ENCODE peak calls at places on chromosomes 4 and X, in nine cellular contexts. Y is PC-3, T is ELF-1, E is iPS-NIHi11, W is endodermal cell, J is fibroblast of the aortic adventitia, K is pulmonary artery endothelial cell, L is germinal center, M is NCI-H460. R is an unnamed sample.

GRCh38 chr4:128558896-128559669 is 250.4 kb upstream of the JADE1 start:
- DNase-seq in Y (no peak), T (no peak), E (no peak), W (no peak), J (peak; percentile 84), K (no peak), L (no peak), M (no peak), R (no peak)

GRCh38 chr4:7974425-7974824 is 34.8 kb upstream of the AFAP1 start:
- DNase-seq in Y (no peak), T (no peak), E (no peak), W (no peak), J (no peak), K (no peak), L (no peak), M (no peak), R (no peak)

GRCh38 chr4:123477804-123478209 is 81.2 kb downstream of the SPRY1 start:
- DNase-seq in Y (no peak), T (no peak), E (no peak), W (no peak), J (peak; percentile 47), K (no peak), L (no peak), M (no peak), R (no peak)

GRCh38 chr4:173130671-173131070 is 37.9 kb upstream of the GALNT7 start:
- DNase-seq in Y (no peak), T (no peak), E (no peak), W (no peak), J (no peak), K (no peak), L (no peak), M (no peak), R (no peak)

GRCh38 chr4:73801692-73802091 is 34.8 kb upstream of the CXCL6 start:
- DNase-seq in Y (peak; percentile 34), T (no peak), E (no peak), W (no peak), J (no peak), K (no peak), L (no peak), M (no peak), R (no peak)

GRCh38 chrX:71664889-71665491 is 2.4 kb upstream of the LOC101059915 start:
- DNase-seq in Y (no peak), T (peak; percentile 61), E (no peak), W (no peak), J (peak; percentile 8), K (no peak), L (no peak), M (no peak), R (no peak)

GRCh38 chr4:75058486-75058885 is 125.6 kb downstream of the PARM1 start:
- DNase-seq in Y (no peak), T (no peak), E (no peak), W (no peak), J (no peak), K (no peak), L (no peak), M (no peak), R (no peak)

GRCh38 chr4:163161536-163162205 is 5.0 kb downstream of the NAF1 start:
- DNase-seq in Y (peak; percentile 16), T (no peak), E (no peak), W (no peak), J (peak; percentile 57), K (peak; percentile 30), L (no peak), M (no peak), R (no peak)

GRCh38 chr4:56106755-56107154 is 158.0 kb downstream of the CEP135 start:
- DNase-seq in Y (no peak), T (no peak), E (no peak), W (no peak), J (no peak), K (no peak), L (no peak), M (no peak), R (no peak)

GRCh38 chr4:80192937-80193336 is 4.4 kb upstream of the PRDM8 start:
- DNase-seq in Y (peak; percentile 68), T (no peak), E (no peak), W (no peak), J (peak; percentile 85), K (no peak), L (no peak), M (no peak), R (no peak)

GRCh38 chr4:122744229-122744628 is 11.7 kb downstream of the BBS12 start:
- DNase-seq in Y (no peak), T (no peak), E (no peak), W (no peak), J (peak; percentile 82), K (no peak), L (no peak), M (no peak), R (no peak)

GRCh38 chr4:42216569-42216968 is 64.1 kb upstream of the BEND4 start:
- DNase-seq in Y (peak; percentile 26), T (no peak), E (no peak), W (no peak), J (no peak), K (no peak), L (no peak), M (no peak), R (no peak)

GRCh38 chr4:189261475-189261874 is 679.2 kb upstream of the FRG1 start:
- DNase-seq in Y (no peak), T (no peak), E (no peak), W (no peak), J (no peak), K (no peak), L (no peak), M (no peak), R (no peak)

GRCh38 chr4:123559955-123560669 is 163.5 kb downstream of the SPRY1 start:
- DNase-seq in Y (peak; percentile 3), T (no peak), E (peak; percentile 20), W (no peak), J (peak; percentile 77), K (no peak), L (no peak), M (no peak), R (no peak)

GRCh38 chr4:143633833-143634232 is 66.6 kb downstream of the FREM3 start:
- DNase-seq in Y (peak; percentile 37), T (no peak), E (no peak), W (no peak), J (no peak), K (no peak), L (no peak), M (no peak), R (no peak)

GRCh38 chr4:118373614-118374255 is 20.9 kb upstream of the PRSS12 start:
- DNase-seq in Y (no peak), T (no peak), E (no peak), W (no peak), J (peak; percentile 32), K (no peak), L (no peak), M (no peak), R (no peak)

GRCh38 chr4:186190456-186191265 is 706 bp upstream of the CYP4V2 start:
- DNase-seq in Y (no peak), T (peak; percentile 56), E (peak; percentile 59), W (no peak), J (peak; percentile 32), K (no peak), L (peak; percentile 69), M (peak; percentile 3), R (peak; percentile 69)

GRCh38 chrX:85627363-85627762 is 247.9 kb upstream of the POF1B start:
- DNase-seq in Y (peak; percentile 39), T (no peak), E (no peak), W (no peak), J (peak; percentile 2), K (no peak), L (peak; percentile 1), M (no peak), R (no peak)

GRCh38 chrX:69357293-69357692 is 146.8 kb upstream of the NALF2 start:
- DNase-seq in Y (no peak), T (no peak), E (no peak), W (no peak), J (no peak), K (no peak), L (no peak), M (no peak), R (no peak)

GRCh38 chr4:154958621-154959358 is 177.7 kb downstream of the RBM46 start:
- DNase-seq in Y (peak; percentile 40), T (no peak), E (no peak), W (no peak), J (peak; percentile 61), K (no peak), L (no peak), M (no peak), R (no peak)

GRCh38 chr4:186657766-186658165 is 65.9 kb downstream of the FAT1 start:
- DNase-seq in Y (peak; percentile 55), T (no peak), E (peak; percentile 35), W (no peak), J (peak; percentile 6), K (no peak), L (no peak), M (peak; percentile 8), R (no peak)

GRCh38 chr4:78484574-78484973 is 67.0 kb upstream of the ANXA3 start:
- DNase-seq in Y (no peak), T (no peak), E (no peak), W (no peak), J (peak; percentile 16), K (no peak), L (no peak), M (no peak), R (no peak)

GRCh38 chr4:152515678-152516077 is 20.2 kb downstream of the FBXW7 start:
- DNase-seq in Y (peak; percentile 53), T (no peak), E (no peak), W (no peak), J (peak; percentile 71), K (no peak), L (no peak), M (no peak), R (no peak)

GRCh38 chr4:167595898-167596297 is 361.6 kb upstream of the SPOCK3 start:
- DNase-seq in Y (no peak), T (no peak), E (no peak), W (no peak), J (no peak), K (no peak), L (no peak), M (no peak), R (no peak)

GRCh38 chr4:184548321-184548650 is 73.9 kb upstream of the IRF2 start:
- DNase-seq in Y (no peak), T (no peak), E (no peak), W (no peak), J (no peak), K (no peak), L (no peak), M (no peak), R (no peak)

GRCh38 chr4:5940470-5941203 is 47.8 kb upstream of the CRMP1 start:
- DNase-seq in Y (peak; percentile 2), T (peak; percentile 57), E (peak; percentile 58), W (peak; percentile 75), J (no peak), K (no peak), L (no peak), M (no peak), R (no peak)

GRCh38 chrX:73944582-73944947 is 359.4 kb upstream of the ZCCHC13 start:
- DNase-seq in Y (no peak), T (no peak), E (no peak), W (no peak), J (peak; percentile 38), K (no peak), L (no peak), M (no peak), R (no peak)

GRCh38 chr4:92791876-92792490 is 488.2 kb downstream of the GRID2 start:
- DNase-seq in Y (no peak), T (no peak), E (no peak), W (no peak), J (no peak), K (no peak), L (no peak), M (no peak), R (no peak)

GRCh38 chrX:103254921-103255455 is at the start of gene TCEAL8:
- DNase-seq in Y (peak; percentile 66), T (peak; percentile 94), E (peak; percentile 64), W (peak; percentile 95), J (peak; percentile 75), K (peak; percentile 47), L (peak; percentile 58), M (peak; percentile 62), R (peak; percentile 51)

GRCh38 chrX:110563276-110563675 is 204.6 kb downstream of the RTL9 start:
- DNase-seq in Y (peak; percentile 21), T (no peak), E (no peak), W (no peak), J (peak; percentile 69), K (no peak), L (no peak), M (no peak), R (no peak)

GRCh38 chr4:152328595-152328994 is 207.3 kb downstream of the FBXW7 start:
- DNase-seq in Y (peak; percentile 85), T (no peak), E (no peak), W (no peak), J (peak; percentile 74), K (no peak), L (no peak), M (peak; percentile 78), R (no peak)